ENCODE peak calls at places on chromosome 10, in eight cellular contexts. P, D, T, F, U, X, Y and L are unnamed samples.

GRCh38 chr10:97188234-97188847 is 2.6 kb upstream of the SLIT1 start:
- DNase-seq in P (no peak), D (peak), T (peak), F (no peak), U (no peak), X (no peak), Y (no peak), L (no peak)

GRCh38 chr10:17512341-17513001 is 58.1 kb upstream of the ST8SIA6 start:
- DNase-seq in P (peak), D (no peak), T (no peak), F (peak), U (peak), X (peak), Y (peak), L (no peak)

GRCh38 chr10:12938271-12938670 is 63.2 kb downstream of the CCDC3 start:
- DNase-seq in P (no peak), D (no peak), T (no peak), F (no peak), U (no peak), X (no peak), Y (no peak), L (no peak)

GRCh38 chr10:734481-734880 is 45.0 kb upstream of the DIP2C start:
- DNase-seq in P (no peak), D (no peak), T (no peak), F (no peak), U (no peak), X (no peak), Y (no peak), L (no peak)

GRCh38 chr10:13528875-13529713 is at the start of gene BEND7:
- DNase-seq in P (no peak), D (no peak), T (no peak), F (peak), U (no peak), X (no peak), Y (peak), L (peak)

GRCh38 chr10:131200856-131201470 is 110.6 kb downstream of the TCERG1L start:
- DNase-seq in P (no peak), D (no peak), T (no peak), F (no peak), U (no peak), X (no peak), Y (no peak), L (no peak)

GRCh38 chr10:98609265-98609664 is 162.5 kb upstream of the HPS1 start:
- DNase-seq in P (no peak), D (no peak), T (no peak), F (no peak), U (no peak), X (no peak), Y (no peak), L (no peak)

GRCh38 chr10:90718185-90718584 is 139.7 kb downstream of the HTR7 start:
- DNase-seq in P (peak), D (no peak), T (no peak), F (peak), U (no peak), X (peak), Y (peak), L (no peak)

GRCh38 chr10:84460520-84460919 is 132.1 kb downstream of the CCSER2 start:
- DNase-seq in P (no peak), D (no peak), T (no peak), F (no peak), U (no peak), X (no peak), Y (no peak), L (no peak)